ENCODE peak calls at places on chromosomes 4 and X, in four cellular contexts. G, N, K and V are unnamed samples.

GRCh38 chr4:30860983-30861382 is 140.8 kb downstream of the PCDH7 start:
- DNase-seq in G (no peak), N (no peak), K (no peak), V (no peak)

GRCh38 chr4:154314248-154314647 is 177.4 kb downstream of the DCHS2 start:
- DNase-seq in N (no peak), K (no peak), G (no peak), V (no peak)

GRCh38 chr4:121049072-121049599 is 23.2 kb downstream of the NDNF start:
- DNase-seq in G (no peak), K (no peak), N (no peak), V (no peak)

GRCh38 chr4:53196872-53197759 is 168.7 kb downstream of the SCFD2 start:
- DNase-seq in N (no peak), G (no peak), K (no peak), V (no peak)

GRCh38 chrX:95071052-95071451 is 1397.0 kb downstream of the FAM133A start:
- DNase-seq in K (no peak), G (no peak), N (no peak), V (no peak)

GRCh38 chrX:134562002-134562401 is 96.3 kb downstream of the PLAC1 start:
- DNase-seq in G (no peak), N (no peak), K (no peak), V (no peak)

GRCh38 chr4:61511716-61512488 is 311.8 kb downstream of the ADGRL3 start:
- DNase-seq in K (no peak), G (no peak), N (no peak), V (no peak)

GRCh38 chrX:49915352-49916222 is 6.8 kb upstream of the CLCN5 start:
- DNase-seq in K (peak), N (no peak), G (peak), V (no peak)

GRCh38 chr4:1693131-1693896 is 9.2 kb upstream of the FAM53A start:
- DNase-seq in G (peak), K (peak), N (peak), V (no peak)

GRCh38 chr4:65502151-65502691 is 168.1 kb downstream of the EPHA5 start:
- DNase-seq in N (no peak), K (no peak), G (no peak), V (no peak)

GRCh38 chr4:55154290-55154880 is 29.0 kb upstream of the KDR start:
- DNase-seq in K (no peak), G (no peak), N (no peak), V (no peak)

DNA sequence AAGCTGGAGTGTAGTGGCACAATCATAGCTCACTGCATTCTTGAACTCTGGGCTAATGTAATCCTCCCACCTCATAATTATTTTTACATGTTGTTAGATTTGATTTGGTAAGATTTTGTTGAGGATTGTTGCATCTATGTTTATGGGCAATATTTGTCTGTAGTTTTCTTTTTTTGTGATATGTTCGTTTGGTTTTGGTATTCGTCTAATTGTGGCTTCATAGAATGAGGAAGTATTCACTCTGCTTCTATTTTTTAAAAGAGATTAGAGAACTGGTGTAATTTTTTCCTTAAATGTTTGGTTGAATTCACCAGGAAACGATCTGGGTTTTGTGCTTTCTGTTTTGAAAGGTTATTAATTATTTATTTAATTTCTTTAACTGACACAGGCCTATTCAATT is 161.2 kb upstream of the NUDT6 start:
- DNase-seq in G (no peak), K (no peak), N (no peak), V (no peak)
- H3K4me3 ChIP-seq in G (no peak), K (no peak), N (no peak), V (no peak)

GRCh38 chrX:145623453-145623852 is 194.2 kb upstream of the SLITRK2 start:
- DNase-seq in G (no peak), N (no peak), K (no peak), V (no peak)

GRCh38 chrX:145620666-145621065 is 197.0 kb upstream of the SLITRK2 start:
- DNase-seq in K (no peak), N (no peak), G (no peak), V (no peak)
- H3K4me3 ChIP-seq in K (no peak), N (no peak), G (no peak), V (no peak)

DNA sequence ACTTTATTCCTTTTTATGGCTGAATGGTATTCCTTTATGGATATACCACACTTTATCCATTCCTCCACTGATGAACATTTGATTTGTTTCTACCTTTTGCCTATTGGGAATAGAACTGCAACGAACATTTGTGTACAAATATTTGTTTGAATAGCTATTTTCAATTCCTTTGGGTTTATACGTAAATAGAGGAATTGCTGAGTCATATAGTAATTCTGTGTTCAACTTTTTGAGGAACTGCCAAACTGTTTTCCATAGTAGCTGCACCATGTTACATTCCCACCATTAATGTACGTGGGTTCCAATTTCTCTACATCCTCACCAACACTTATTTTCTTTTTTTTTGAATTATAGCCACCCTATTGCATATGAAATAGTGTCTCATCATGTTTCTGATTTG is 156.5 kb upstream of the ATP6AP2 start:
- DNase-seq in G (no peak), N (no peak), K (no peak), V (no peak)
- H3K4me3 ChIP-seq in G (no peak), N (no peak), K (no peak), V (no peak)

DNA sequence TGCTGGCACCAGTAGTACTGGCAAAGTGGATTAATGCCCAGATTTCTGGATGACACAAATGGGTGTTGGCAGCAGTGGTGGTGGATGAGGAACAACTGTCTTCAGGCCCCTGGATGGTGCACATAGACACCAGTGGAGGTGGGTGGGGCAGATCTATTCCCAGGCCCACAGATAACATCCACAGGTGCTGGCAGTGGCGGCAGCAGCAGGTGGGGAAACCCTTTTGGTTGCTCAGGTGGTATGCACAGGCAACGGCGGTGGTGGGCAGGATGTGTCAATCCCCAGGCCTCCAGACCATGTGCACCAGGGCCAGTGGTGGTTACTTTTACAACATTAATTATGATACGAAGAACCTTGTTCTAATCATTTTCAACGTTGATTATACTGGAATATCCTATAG is 48.9 kb upstream of the FAT4 start:
- DNase-seq in G (no peak), K (no peak), N (no peak), V (no peak)
- H3K4me3 ChIP-seq in G (no peak), K (no peak), N (no peak), V (no peak)

GRCh38 chr4:16897991-16898827 is at the start of gene LDB2:
- DNase-seq in N (no peak), G (peak), K (peak), V (peak)
- H3K4me3 ChIP-seq in N (peak), G (peak), K (peak), V (peak)